ENCODE peak calls at places on chromosomes 7 and 10, in ten cellular contexts. One of them, this sample, is unnamed.

GRCh38 chr10:100879741-100880360 is 32.9 kb upstream of the SLF2 start:
- DNase-seq in mesothelial cell of epicardium: no peak
- DNase-seq in HEK293T: no peak
- DNase-seq in iris pigment epithelial cell: no peak
- DNase-seq in cardiac septum: peak
- DNase-seq in COR-L47: no peak
- DNase-seq in PC-3: no peak
- DNase-seq in EL: no peak
- DNase-seq in left cardiac atrium: no peak
- DNase-seq in NCI-H510A treated with DMSO at 0.1 percent for 48 hours: no peak
- DNase-seq in this sample: no peak

GRCh38 chr7:28481131-28481926 is 69.0 kb downstream of the CREB5 start:
- DNase-seq in mesothelial cell of epicardium: no peak
- DNase-seq in HEK293T: no peak
- DNase-seq in iris pigment epithelial cell: peak
- DNase-seq in cardiac septum: no peak
- DNase-seq in COR-L47: no peak
- DNase-seq in PC-3: no peak
- DNase-seq in EL: peak
- DNase-seq in left cardiac atrium: no peak
- DNase-seq in NCI-H510A treated with DMSO at 0.1 percent for 48 hours: no peak
- DNase-seq in this sample: no peak

GRCh38 chr7:112422842-112423496 is 27.3 kb upstream of the IFRD1 start:
- DNase-seq in mesothelial cell of epicardium: no peak
- DNase-seq in HEK293T: peak
- DNase-seq in iris pigment epithelial cell: peak
- DNase-seq in cardiac septum: peak
- DNase-seq in COR-L47: peak
- DNase-seq in PC-3: peak
- DNase-seq in EL: peak
- DNase-seq in left cardiac atrium: peak
- DNase-seq in NCI-H510A treated with DMSO at 0.1 percent for 48 hours: peak
- DNase-seq in this sample: peak

GRCh38 chr7:32942783-32943653 is 14.2 kb upstream of the FKBP9 start:
- DNase-seq in mesothelial cell of epicardium: peak
- DNase-seq in HEK293T: peak
- DNase-seq in iris pigment epithelial cell: peak
- DNase-seq in cardiac septum: peak
- DNase-seq in COR-L47: peak
- DNase-seq in PC-3: peak
- DNase-seq in EL: peak
- DNase-seq in left cardiac atrium: peak
- DNase-seq in NCI-H510A treated with DMSO at 0.1 percent for 48 hours: peak
- DNase-seq in this sample: peak

GRCh38 chr10:101032637-101033201 is 1.7 kb downstream of the SFXN3 start:
- DNase-seq in mesothelial cell of epicardium: no peak
- DNase-seq in HEK293T: no peak
- DNase-seq in iris pigment epithelial cell: peak
- DNase-seq in cardiac septum: peak
- DNase-seq in COR-L47: no peak
- DNase-seq in PC-3: peak
- DNase-seq in EL: peak
- DNase-seq in left cardiac atrium: peak
- DNase-seq in NCI-H510A treated with DMSO at 0.1 percent for 48 hours: peak
- DNase-seq in this sample: peak

GRCh38 chr7:101173752-101174244 is 6.3 kb downstream of the NAT16 start:
- DNase-seq in mesothelial cell of epicardium: no peak
- DNase-seq in HEK293T: peak
- DNase-seq in iris pigment epithelial cell: peak
- DNase-seq in cardiac septum: no peak
- DNase-seq in COR-L47: no peak
- DNase-seq in PC-3: peak
- DNase-seq in EL: peak
- DNase-seq in left cardiac atrium: no peak
- DNase-seq in NCI-H510A treated with DMSO at 0.1 percent for 48 hours: no peak
- DNase-seq in this sample: peak

GRCh38 chr10:129417164-129417563 is 49.9 kb upstream of the MGMT start:
- DNase-seq in mesothelial cell of epicardium: peak
- DNase-seq in HEK293T: no peak
- DNase-seq in iris pigment epithelial cell: peak
- DNase-seq in cardiac septum: no peak
- DNase-seq in COR-L47: no peak
- DNase-seq in PC-3: no peak
- DNase-seq in EL: peak
- DNase-seq in left cardiac atrium: no peak
- DNase-seq in NCI-H510A treated with DMSO at 0.1 percent for 48 hours: no peak
- DNase-seq in this sample: no peak

GRCh38 chr7:65978891-65979582 is 3.0 kb downstream of the GUSB start:
- DNase-seq in mesothelial cell of epicardium: no peak
- DNase-seq in HEK293T: no peak
- DNase-seq in iris pigment epithelial cell: no peak
- DNase-seq in cardiac septum: no peak
- DNase-seq in COR-L47: no peak
- DNase-seq in PC-3: no peak
- DNase-seq in EL: no peak
- DNase-seq in left cardiac atrium: no peak
- DNase-seq in NCI-H510A treated with DMSO at 0.1 percent for 48 hours: no peak
- DNase-seq in this sample: no peak

GRCh38 chr7:128458956-128459355 is 3.3 kb downstream of the HILPDA start:
- DNase-seq in mesothelial cell of epicardium: no peak
- DNase-seq in HEK293T: no peak
- DNase-seq in iris pigment epithelial cell: no peak
- DNase-seq in cardiac septum: no peak
- DNase-seq in COR-L47: no peak
- DNase-seq in PC-3: peak
- DNase-seq in EL: no peak
- DNase-seq in left cardiac atrium: no peak
- DNase-seq in NCI-H510A treated with DMSO at 0.1 percent for 48 hours: no peak
- DNase-seq in this sample: peak

This sample was measured in activated CD4-positive, alpha-beta memory T cell treated with anti-CD3 and anti-CD28 coated beads, Interleukin-2, amount 10 ng/mL, durations not matched to agents 7 days and 5 days.